ENCODE peak calls at places on chromosomes 16 and 17, in four cellular contexts. J is K562, N is HepG2, F is WTC11. B is an unnamed sample.
A peak's percentile ranks its signal among the peaks of the same experiment; 100 is the strongest.

GRCh38 chr16:80454802-80455201 is 86.0 kb upstream of the DYNLRB2 start:
- DNase-seq in J (no peak), F (no peak), N (no peak), B (no peak)

GRCh38 chr16:6341993-6342392 is 990.7 kb upstream of the RBFOX1 start:
- DNase-seq in F (no peak), N (no peak), J (no peak), B (no peak)

GRCh38 chr17:60554377-60554788 is 28.3 kb upstream of the APPBP2 start:
- DNase-seq in N (no peak), J (no peak), F (no peak), B (no peak)

GRCh38 chr16:11474617-11475291 is 112.0 kb downstream of the LITAF start:
- DNase-seq in N (peak; percentile 69), F (no peak), J (no peak), B (no peak)

GRCh38 chr17:6393368-6393952 is 41.5 kb downstream of the AIPL1 start:
- DNase-seq in N (peak; percentile 53), F (no peak), J (no peak), B (no peak)

GRCh38 chr17:42345396-42346078 is 42.7 kb downstream of the STAT3 start:
- DNase-seq in N (no peak), F (no peak), J (no peak), B (no peak)

GRCh38 chr17:82019905-82020873 is 2.5 kb downstream of the CENPX start:
- DNase-seq in F (peak; percentile 91), J (peak; percentile 81), N (peak; percentile 77), B (no peak)

GRCh38 chr16:54208262-54208661 is 78.3 kb downstream of the IRX3 start:
- DNase-seq in N (no peak), F (no peak), J (no peak), B (no peak)

GRCh38 chr16:67979955-67980678 is at the start of gene DPEP3:
- DNase-seq in N (no peak), J (no peak), F (peak; percentile 83), B (no peak)

GRCh38 chr17:57552114-57552601 is 192.9 kb downstream of the CCDC182 start:
- DNase-seq in N (no peak), F (peak; percentile 81), J (peak; percentile 68), B (no peak)

GRCh38 chr17:80105762-80106161 is 4.4 kb downstream of the GAA start:
- DNase-seq in N (no peak), J (peak; percentile 64), F (no peak), B (no peak)

GRCh38 chr17:28193241-28193640 is 125.8 kb upstream of the TMEM97 start:
- DNase-seq in J (no peak), N (no peak), F (no peak), B (no peak)

GRCh38 chr17:83177611-83178532 is 98.5 kb downstream of the METRNL start:
- DNase-seq in J (no peak), N (no peak), F (peak; percentile 7), B (no peak)
- TF ChIP-seq TCF7 in J (no peak), N (no peak), F (no peak), B (no peak)

DNA sequence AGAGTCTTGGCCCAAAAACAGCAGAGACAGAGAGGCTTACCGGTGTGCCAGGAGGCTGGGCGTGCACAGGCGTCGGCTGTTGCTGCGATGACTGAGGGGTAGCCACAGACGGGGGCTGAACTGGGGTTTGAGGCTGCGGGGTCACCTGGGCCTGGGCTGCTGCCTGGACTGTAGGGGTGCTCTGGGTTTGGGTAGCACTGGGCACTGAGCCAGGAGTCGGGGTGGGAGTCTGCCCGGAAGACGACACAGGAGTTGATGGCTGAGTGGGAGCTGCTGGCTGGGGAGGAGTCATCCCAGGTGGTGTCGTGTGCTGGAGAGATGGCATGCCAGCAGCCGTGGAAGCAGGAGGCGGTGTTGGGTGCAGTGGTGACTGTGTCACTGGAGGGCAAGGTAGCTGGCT is 53.2 kb upstream of the TRAP1 start:
- DNase-seq in F (no peak), N (no peak), J (no peak), B (no peak)
- TF ChIP-seq TCF7 in F (no peak), N (no peak), J (no peak), B (no peak)

GRCh38 chr17:7888184-7888920 is at the start of gene CHD3:
- DNase-seq in F (no peak), J (peak; percentile 31), N (no peak), B (no peak)
- TF ChIP-seq TCF7 in F (no peak), J (no peak), N (no peak), B (no peak)

DNA sequence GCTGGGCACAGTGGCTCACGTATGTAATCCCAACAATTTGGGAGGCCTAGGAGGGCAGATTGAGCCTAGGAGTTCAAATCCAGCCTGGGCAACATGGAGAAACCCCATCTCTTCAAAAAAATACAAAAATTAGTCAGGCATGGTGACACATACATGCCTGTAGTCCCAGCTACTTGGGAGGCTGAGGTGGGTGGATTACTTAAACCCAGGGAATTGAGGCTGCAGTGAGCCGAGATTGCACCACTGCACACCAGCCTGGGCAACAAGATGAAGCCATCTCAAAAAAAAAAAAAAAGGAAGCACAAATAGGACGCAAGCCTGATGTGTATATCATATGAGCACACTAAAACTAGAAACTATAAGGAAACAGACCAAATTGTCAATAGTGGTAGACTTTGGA is 17.1 kb upstream of the FLCN start:
- DNase-seq in J (no peak), N (no peak), F (no peak), B (no peak)
- TF ChIP-seq TCF7 in J (no peak), N (no peak), F (no peak), B (no peak)

GRCh38 chr16:24539850-24540484 is 601 bp downstream of the RBBP6 start:
- DNase-seq in F (no peak), J (peak; percentile 58), N (no peak), B (no peak)
- TF ChIP-seq TCF7 in F (no peak), J (no peak), N (no peak), B (no peak)

GRCh38 chr16:886802-887731 is 83.7 kb downstream of the LMF1 start:
- DNase-seq in N (no peak), J (no peak), F (no peak), B (no peak)

GRCh38 chr16:884232-884631 is 83.7 kb upstream of the GNG13 start:
- DNase-seq in J (no peak), N (no peak), F (no peak), B (no peak)

GRCh38 chr16:885391-885790 is 84.9 kb upstream of the GNG13 start:
- DNase-seq in N (no peak), J (no peak), F (no peak), B (no peak)

GRCh38 chr16:887846-888245 is 82.9 kb downstream of the LMF1 start:
- DNase-seq in J (no peak), F (no peak), N (no peak), B (no peak)

GRCh38 chr16:886084-886543 is 84.7 kb downstream of the LMF1 start:
- DNase-seq in J (no peak), F (no peak), N (no peak), B (no peak)
- TF ChIP-seq TCF7 in J (no peak), F (no peak), N (no peak), B (no peak)

DNA sequence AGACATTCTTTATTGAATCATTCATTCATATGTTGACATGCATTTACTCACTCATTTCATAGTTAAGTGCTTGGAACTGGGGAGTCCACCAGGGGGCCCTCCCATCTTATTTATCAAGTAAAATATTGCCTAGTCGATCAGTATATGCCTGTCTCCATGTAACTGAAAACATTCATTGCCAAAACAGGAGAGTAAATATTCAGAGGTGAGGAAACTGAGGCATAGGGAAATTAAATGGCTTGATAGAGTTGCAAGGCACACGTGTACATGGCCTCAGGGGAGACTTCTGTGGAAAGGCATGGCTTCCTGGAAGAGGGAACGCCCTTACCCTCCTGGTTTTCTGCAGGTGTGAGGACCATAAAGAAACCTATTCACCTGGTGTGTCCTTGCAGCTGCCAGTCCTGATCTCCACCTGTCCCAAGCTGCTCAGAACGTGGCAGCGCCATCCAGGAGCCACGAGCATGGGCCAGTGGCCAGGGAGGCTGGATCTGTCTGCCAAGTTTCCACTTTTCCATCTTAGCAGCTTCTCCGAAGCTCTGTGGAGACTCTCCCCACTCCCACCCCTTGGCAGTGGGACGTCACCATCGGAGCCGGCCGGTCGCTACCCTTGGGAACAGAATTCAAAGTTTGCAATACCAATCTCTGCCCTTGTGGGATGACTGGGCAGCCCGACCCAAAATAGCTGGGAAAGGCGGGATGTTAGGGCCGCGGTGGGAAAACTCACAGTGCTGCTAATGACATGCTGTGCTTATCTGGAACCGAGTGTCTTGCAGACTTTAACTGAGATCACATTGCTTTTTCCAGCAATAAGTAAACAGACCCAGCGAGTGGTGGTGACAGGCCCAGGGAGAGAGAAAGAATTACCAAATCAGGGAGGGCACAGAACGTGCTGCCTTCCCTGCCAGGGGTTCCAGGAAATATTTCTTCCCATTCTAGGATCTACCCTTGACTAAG is 4.1 kb upstream of the C1QTNF1 start:
- DNase-seq in F (no peak), N (peak; percentile 79), J (peak; percentile 62), B (no peak)
- TF ChIP-seq TCF7 in F (no peak), N (no peak), J (no peak), B (no peak)

GRCh38 chr17:47741109-47741792 is 8.2 kb downstream of the TBX21 start:
- DNase-seq in N (no peak), F (no peak), J (no peak), B (no peak)

GRCh38 chr17:47741793-47742145 is 8.7 kb downstream of the TBX21 start:
- DNase-seq in N (no peak), F (no peak), J (no peak), B (no peak)

GRCh38 chr17:47745037-47745380 is 12.0 kb downstream of the TBX21 start:
- DNase-seq in F (no peak), N (no peak), J (peak; percentile 52), B (no peak)

GRCh38 chr17:47742319-47743181 is 9.5 kb downstream of the TBX21 start:
- DNase-seq in F (peak; percentile 76), J (peak; percentile 62), N (peak; percentile 35), B (no peak)

DNA sequence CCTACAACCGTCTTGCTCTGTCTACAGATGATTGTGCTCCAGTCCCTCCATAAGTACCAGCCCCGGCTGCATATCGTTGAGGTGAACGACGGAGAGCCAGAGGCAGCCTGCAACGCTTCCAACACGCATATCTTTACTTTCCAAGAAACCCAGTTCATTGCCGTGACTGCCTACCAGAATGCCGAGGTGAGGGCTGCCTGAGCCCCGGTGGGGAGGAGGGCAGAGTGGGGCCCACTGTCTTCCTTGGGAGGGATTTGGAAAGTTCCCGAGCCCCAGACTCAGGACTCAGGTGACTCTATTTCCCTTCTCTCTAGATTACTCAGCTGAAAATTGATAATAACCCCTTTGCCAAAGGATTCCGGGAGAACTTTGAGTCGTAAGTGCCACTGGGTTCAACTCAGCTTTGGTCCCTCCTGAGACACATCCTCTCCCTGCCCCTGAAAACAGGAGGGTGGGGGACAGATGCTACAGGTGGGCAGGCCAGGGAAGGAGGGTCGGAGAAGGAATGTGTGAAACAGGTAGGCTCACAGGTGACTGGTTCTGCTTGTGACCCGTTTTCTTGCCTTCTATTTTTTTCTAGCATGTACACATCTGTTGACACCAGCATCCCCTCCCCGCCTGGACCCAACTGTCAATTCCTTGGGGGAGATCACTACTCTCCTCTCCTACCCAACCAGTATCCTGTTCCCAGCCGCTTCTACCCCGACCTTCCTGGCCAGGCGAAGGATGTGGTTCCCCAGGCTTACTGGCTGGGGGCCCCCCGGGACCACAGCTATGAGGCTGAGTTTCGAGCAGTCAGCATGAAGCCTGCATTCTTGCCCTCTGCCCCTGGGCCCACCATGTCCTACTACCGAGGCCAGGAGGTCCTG is 11.4 kb downstream of the TBX21 start:
- DNase-seq in F (no peak), N (no peak), J (peak; percentile 21), B (no peak)
- TF ChIP-seq TCF7 in F (no peak), N (no peak), J (no peak), B (no peak)

GRCh38 chr16:52994942-52995341 is 57.8 kb downstream of the CHD9NB start:
- DNase-seq in F (no peak), J (no peak), N (no peak), B (no peak)
- TF ChIP-seq TCF7 in F (no peak), J (no peak), N (no peak), B (no peak)

B was measured in GM12878.